ENCODE peak calls at places on chromosomes 12 and 14, in nine cellular contexts. N, S, Q, X, B, M, L, F and O are unnamed samples.

GRCh38 chr12:124550123-124551089 is 17.0 kb downstream of the NCOR2 start:
- DNase-seq in N (no peak), S (no peak), Q (no peak), X (no peak), B (no peak), M (no peak), L (no peak), F (no peak), O (no peak)

GRCh38 chr12:89960011-89960507 is 251.4 kb upstream of the ATP2B1 start:
- DNase-seq in N (no peak), S (no peak), Q (no peak), X (no peak), B (no peak), M (peak), L (no peak), F (no peak), O (no peak)

GRCh38 chr12:69879007-69879960 is 54.3 kb downstream of the MYRFL start:
- DNase-seq in N (peak), S (peak), Q (peak), X (peak), B (peak), M (peak), L (peak), F (peak), O (peak)

GRCh38 chr14:53032161-53032803 is 81.4 kb upstream of the FERMT2 start:
- DNase-seq in N (no peak), S (peak), Q (no peak), X (no peak), B (no peak), M (no peak), L (no peak), F (no peak), O (peak)

GRCh38 chr12:115934046-115934445 is 343.4 kb downstream of the MED13L start:
- DNase-seq in N (no peak), S (no peak), Q (no peak), X (no peak), B (no peak), M (no peak), L (peak), F (no peak), O (no peak)

GRCh38 chr12:49979061-49979586 is 6.4 kb downstream of the AQP6 start:
- DNase-seq in N (no peak), S (no peak), Q (no peak), X (peak), B (no peak), M (no peak), L (no peak), F (no peak), O (no peak)

GRCh38 chr12:93776581-93777018 is 99.4 kb downstream of the CRADD start:
- DNase-seq in N (no peak), S (no peak), Q (no peak), X (no peak), B (no peak), M (no peak), L (no peak), F (no peak), O (no peak)

GRCh38 chr12:94427520-94428381 is 31.9 kb downstream of the CEP83 start:
- DNase-seq in N (peak), S (no peak), Q (peak), X (no peak), B (peak), M (peak), L (no peak), F (no peak), O (peak)

GRCh38 chr14:34875031-34875922 is at the start of gene BAZ1A:
- DNase-seq in N (peak), S (peak), Q (peak), X (peak), B (peak), M (peak), L (peak), F (peak), O (peak)

GRCh38 chr14:71011479-71011878 is 104.2 kb downstream of the PCNX1 start:
- DNase-seq in N (no peak), S (no peak), Q (no peak), X (no peak), B (no peak), M (no peak), L (no peak), F (no peak), O (no peak)

GRCh38 chr12:102879144-102879763 is 37.8 kb downstream of the PAH start:
- DNase-seq in N (no peak), S (no peak), Q (no peak), X (peak), B (peak), M (peak), L (peak), F (peak), O (peak)

GRCh38 chr12:92109613-92110012 is 36.0 kb downstream of the BTG1 start:
- DNase-seq in N (no peak), S (no peak), Q (no peak), X (no peak), B (no peak), M (no peak), L (no peak), F (no peak), O (no peak)

GRCh38 chr12:115010324-115010995 is 326.5 kb upstream of the TBX3 start:
- DNase-seq in N (no peak), S (no peak), Q (no peak), X (no peak), B (no peak), M (peak), L (no peak), F (no peak), O (no peak)

GRCh38 chr14:48622980-48623379 is 947.6 kb upstream of the MDGA2 start:
- DNase-seq in N (no peak), S (no peak), Q (no peak), X (no peak), B (no peak), M (no peak), L (no peak), F (no peak), O (no peak)

DNA sequence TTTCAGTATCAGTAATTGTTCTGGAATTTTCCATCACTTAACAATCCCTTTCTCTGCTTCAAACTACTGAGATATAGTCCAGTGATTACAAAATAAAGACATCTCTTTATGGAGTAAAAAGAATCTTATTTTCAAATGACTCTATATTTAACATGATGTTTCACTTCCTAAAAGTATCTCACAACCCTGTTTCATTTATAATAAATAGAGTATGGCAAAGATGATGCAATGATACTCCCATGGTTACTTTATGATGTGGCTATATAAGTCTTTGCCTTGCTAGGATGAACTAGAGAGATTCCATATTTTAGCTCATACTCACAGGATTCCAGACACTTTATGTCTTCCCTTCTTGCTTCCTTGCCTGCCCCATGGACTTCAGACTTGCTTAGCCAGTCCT is 953.5 kb upstream of the MDGA2 start:
- DNase-seq in N (no peak), S (no peak), Q (no peak), X (no peak), B (no peak), M (no peak), L (no peak), F (no peak), O (no peak)
- TF ChIP-seq CTCF in N (no peak), S (no peak), Q (no peak), X (no peak), B (no peak), M (no peak), L (no peak), F (no peak), O (no peak)

DNA sequence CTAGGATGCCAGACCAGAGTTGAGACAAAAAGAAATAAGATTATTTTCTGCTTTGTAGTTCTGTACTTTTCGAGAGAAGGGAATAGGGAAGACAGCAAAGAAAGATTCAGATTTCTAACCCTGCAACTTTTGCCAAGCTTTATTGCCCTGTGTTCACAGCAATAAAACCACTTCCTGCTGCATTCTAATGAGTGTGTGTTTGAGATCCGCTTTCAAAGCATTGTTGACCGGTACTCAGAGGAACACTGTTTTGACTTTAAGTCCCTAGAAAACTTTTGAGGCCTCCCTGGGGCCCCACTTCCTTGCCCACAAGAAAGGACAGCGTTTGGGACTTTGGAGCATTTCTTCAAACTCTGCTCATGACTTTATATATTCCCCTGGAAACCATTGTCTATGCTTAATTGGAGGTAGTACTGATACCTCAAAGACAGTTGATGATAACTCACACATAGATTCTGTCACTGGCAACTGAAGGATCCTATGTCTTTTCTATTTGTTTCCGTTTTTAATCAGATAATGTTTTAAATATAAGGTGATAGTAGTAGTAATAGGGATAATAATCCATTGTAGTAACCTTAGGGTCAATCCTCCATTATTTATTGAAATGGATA is 1.3 kb downstream of the RNASE6 start:
- DNase-seq in N (no peak), S (no peak), Q (no peak), X (no peak), B (no peak), M (peak), L (no peak), F (peak), O (no peak)
- H3K4me3 ChIP-seq in N (peak), S (no peak), Q (no peak), X (peak), B (peak), M (peak), L (peak), F (peak), O (no peak)

GRCh38 chr14:77278461-77279230 is 7.6 kb upstream of the NGB start:
- DNase-seq in N (no peak), S (no peak), Q (no peak), X (no peak), B (no peak), M (no peak), L (no peak), F (peak), O (no peak)
- TF ChIP-seq CTCF in N (no peak), S (peak), Q (no peak), X (no peak), B (no peak), M (peak), L (no peak), F (peak), O (no peak)

GRCh38 chr14:91063119-91063518 is 2.7 kb upstream of the RPS6KA5 start:
- DNase-seq in N (no peak), S (peak), Q (no peak), X (no peak), B (no peak), M (peak), L (no peak), F (no peak), O (no peak)

GRCh38 chr14:91067186-91067585 is 6.7 kb upstream of the RPS6KA5 start:
- DNase-seq in N (no peak), S (no peak), Q (no peak), X (no peak), B (no peak), M (no peak), L (no peak), F (no peak), O (no peak)

GRCh38 chr14:91065266-91065665 is 4.8 kb upstream of the RPS6KA5 start:
- DNase-seq in N (no peak), S (no peak), Q (no peak), X (no peak), B (no peak), M (no peak), L (no peak), F (no peak), O (no peak)

GRCh38 chr14:91070572-91070971 is 10.1 kb upstream of the RPS6KA5 start:
- DNase-seq in N (no peak), S (no peak), Q (no peak), X (no peak), B (no peak), M (no peak), L (no peak), F (no peak), O (no peak)

GRCh38 chr14:91068642-91069041 is 8.2 kb upstream of the RPS6KA5 start:
- DNase-seq in N (no peak), S (no peak), Q (no peak), X (no peak), B (no peak), M (peak), L (no peak), F (no peak), O (peak)
- H3K4me3 ChIP-seq in N (no peak), S (no peak), Q (no peak), X (no peak), B (no peak), M (no peak), L (no peak), F (no peak), O (no peak)

GRCh38 chr12:65642006-65642695 is 182.1 kb upstream of the HMGA2 start:
- DNase-seq in N (no peak), S (no peak), Q (no peak), X (no peak), B (no peak), M (no peak), L (no peak), F (no peak), O (no peak)
- TF ChIP-seq CTCF in N (no peak), S (no peak), Q (no peak), X (no peak), B (no peak), M (no peak), L (no peak), F (no peak), O (no peak)

DNA sequence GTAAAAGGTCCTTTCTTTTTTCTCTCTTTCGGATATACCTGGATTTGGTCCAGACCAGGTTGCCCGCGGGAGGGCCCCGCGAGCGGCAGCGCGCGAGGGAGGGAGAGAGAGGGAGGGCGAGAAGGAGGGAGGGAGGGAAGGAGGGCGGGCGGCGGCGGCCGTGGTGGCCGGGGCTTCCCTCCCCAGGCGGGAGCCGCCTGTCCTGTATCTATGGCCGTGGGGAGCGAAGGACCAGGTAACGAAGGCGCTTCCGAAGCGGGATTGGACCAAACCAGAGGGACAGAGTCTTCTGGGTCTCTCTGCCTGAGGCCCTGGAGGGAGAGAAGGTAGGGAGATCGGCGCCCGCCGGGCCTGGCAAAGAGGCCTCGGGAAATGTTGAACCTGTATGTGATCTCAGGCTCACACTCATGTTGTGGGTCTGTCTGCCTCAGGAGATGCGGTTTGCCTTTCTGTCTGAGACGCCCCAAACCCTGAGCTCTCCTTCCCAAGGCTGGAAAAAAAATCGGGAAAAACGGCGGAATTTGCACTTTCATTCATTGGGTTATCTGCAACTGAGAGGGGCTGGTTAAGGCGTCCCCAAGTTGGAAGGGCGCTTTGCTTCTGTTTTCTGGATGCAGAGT is 5.2 kb upstream of the HOXC9 start:
- DNase-seq in N (peak), S (no peak), Q (no peak), X (no peak), B (no peak), M (no peak), L (no peak), F (peak), O (no peak)
- H3K4me3 ChIP-seq in N (peak), S (peak), Q (peak), X (peak), B (peak), M (no peak), L (peak), F (peak), O (no peak)